ENCODE peak calls at places on chromosomes 4 and X, in six cellular contexts. One of them, this sample, is unnamed.

GRCh38 chrX:30863969-30864368 is 25.1 kb downstream of the TAB3 start:
- DNase-seq in fibroblast of pulmonary artery: peak
- DNase-seq in GM03348: no peak
- DNase-seq in NCI-H1694 treated with DMSO at 0.1 percent for 48 hours: no peak
- DNase-seq in NB4: no peak
- DNase-seq in ovary: no peak
- DNase-seq in this sample: no peak

GRCh38 chr4:81632581-81633247 is 161.0 kb upstream of the RASGEF1B start:
- DNase-seq in NCI-H1694 treated with DMSO at 0.1 percent for 48 hours: no peak
- DNase-seq in GM03348: no peak
- DNase-seq in NB4: no peak
- DNase-seq in ovary: no peak
- DNase-seq in fibroblast of pulmonary artery: peak
- DNase-seq in this sample: no peak

GRCh38 chr4:38889143-38889542 is 21.5 kb downstream of the FAM114A1 start:
- DNase-seq in GM03348: peak
- DNase-seq in fibroblast of pulmonary artery: peak
- DNase-seq in ovary: no peak
- DNase-seq in NCI-H1694 treated with DMSO at 0.1 percent for 48 hours: no peak
- DNase-seq in NB4: peak
- DNase-seq in this sample: no peak

GRCh38 chr4:82515705-82516104 is 46.1 kb downstream of the TMEM150C start:
- DNase-seq in NCI-H1694 treated with DMSO at 0.1 percent for 48 hours: no peak
- DNase-seq in NB4: no peak
- DNase-seq in GM03348: peak
- DNase-seq in fibroblast of pulmonary artery: peak
- DNase-seq in ovary: peak
- DNase-seq in this sample: no peak

GRCh38 chrX:150572206-150572605 is 3.8 kb downstream of the MTM1 start:
- DNase-seq in NCI-H1694 treated with DMSO at 0.1 percent for 48 hours: no peak
- DNase-seq in ovary: no peak
- DNase-seq in NB4: no peak
- DNase-seq in GM03348: no peak
- DNase-seq in fibroblast of pulmonary artery: no peak
- DNase-seq in this sample: no peak

GRCh38 chr4:165398570-165398969 is 19.8 kb downstream of the CPE start:
- DNase-seq in GM03348: no peak
- DNase-seq in ovary: no peak
- DNase-seq in fibroblast of pulmonary artery: peak
- DNase-seq in NB4: no peak
- DNase-seq in NCI-H1694 treated with DMSO at 0.1 percent for 48 hours: peak
- DNase-seq in this sample: peak

GRCh38 chr4:159444668-159445067 is 341.8 kb downstream of the RAPGEF2 start:
- DNase-seq in fibroblast of pulmonary artery: peak
- DNase-seq in NCI-H1694 treated with DMSO at 0.1 percent for 48 hours: no peak
- DNase-seq in ovary: no peak
- DNase-seq in GM03348: peak
- DNase-seq in NB4: peak
- DNase-seq in this sample: no peak

GRCh38 chrX:102995316-102995715 is 58.2 kb downstream of the RAB40AL start:
- DNase-seq in GM03348: peak
- DNase-seq in fibroblast of pulmonary artery: no peak
- DNase-seq in NB4: no peak
- DNase-seq in NCI-H1694 treated with DMSO at 0.1 percent for 48 hours: no peak
- DNase-seq in ovary: no peak
- DNase-seq in this sample: no peak

GRCh38 chr4:55447108-55447708 is 51.5 kb downstream of the TMEM165 start:
- DNase-seq in ovary: no peak
- DNase-seq in NB4: peak
- DNase-seq in GM03348: no peak
- DNase-seq in NCI-H1694 treated with DMSO at 0.1 percent for 48 hours: no peak
- DNase-seq in fibroblast of pulmonary artery: no peak
- DNase-seq in this sample: no peak

GRCh38 chr4:184385705-184386141 is 88.6 kb downstream of the IRF2 start:
- DNase-seq in NCI-H1694 treated with DMSO at 0.1 percent for 48 hours: no peak
- DNase-seq in GM03348: no peak
- DNase-seq in ovary: no peak
- DNase-seq in NB4: no peak
- DNase-seq in fibroblast of pulmonary artery: peak
- DNase-seq in this sample: peak

GRCh38 chr4:5891563-5892320 is 1.1 kb downstream of the CRMP1 start:
- DNase-seq in fibroblast of pulmonary artery: no peak
- DNase-seq in NB4: no peak
- DNase-seq in ovary: no peak
- DNase-seq in GM03348: no peak
- DNase-seq in NCI-H1694 treated with DMSO at 0.1 percent for 48 hours: no peak
- DNase-seq in this sample: no peak

GRCh38 chr4:99587803-99588202 is 13.2 kb downstream of the MTTP start:
- DNase-seq in GM03348: no peak
- DNase-seq in fibroblast of pulmonary artery: no peak
- DNase-seq in NCI-H1694 treated with DMSO at 0.1 percent for 48 hours: no peak
- DNase-seq in ovary: no peak
- DNase-seq in NB4: no peak
- DNase-seq in this sample: no peak

GRCh38 chrX:127058220-127058619 is 238.7 kb downstream of the PRR32 start:
- DNase-seq in fibroblast of pulmonary artery: no peak
- DNase-seq in GM03348: no peak
- DNase-seq in NCI-H1694 treated with DMSO at 0.1 percent for 48 hours: no peak
- DNase-seq in ovary: no peak
- DNase-seq in NB4: no peak
- DNase-seq in this sample: no peak

GRCh38 chr4:87720094-87720691 is 70.1 kb downstream of the DMP1 start:
- DNase-seq in ovary: no peak
- DNase-seq in fibroblast of pulmonary artery: no peak
- DNase-seq in NB4: no peak
- DNase-seq in NCI-H1694 treated with DMSO at 0.1 percent for 48 hours: no peak
- DNase-seq in GM03348: no peak
- DNase-seq in this sample: no peak